ENCODE peak calls at places on chromosomes 3 and 15, in six cellular contexts. R, I, K, W, Q and N are unnamed samples.

GRCh38 chr3:128343287-128344045 is 123.2 kb downstream of the DNAJB8 start:
- ATAC-seq in R (peak; percentile 94), I (no peak), K (no peak), W (peak; percentile 91), Q (no peak), N (no peak)

GRCh38 chr3:184757010-184757651 is 45.3 kb upstream of the MAGEF1 start:
- ATAC-seq in R (peak; percentile 79), I (peak; percentile 91), K (peak; percentile 53), W (peak; percentile 52), Q (no peak), N (peak; percentile 87)

GRCh38 chr3:29313074-29313473 is 32.2 kb downstream of the RBMS3 start:
- ATAC-seq in R (no peak), I (no peak), K (no peak), W (no peak), Q (no peak), N (no peak)

GRCh38 chr3:35653347-35653746 is 14.0 kb downstream of the ARPP21 start:
- ATAC-seq in R (no peak), I (no peak), K (no peak), W (no peak), Q (no peak), N (no peak)

GRCh38 chr15:91861223-91861622 is 7.7 kb downstream of the SLCO3A1 start:
- ATAC-seq in R (no peak), I (peak; percentile 81), K (peak; percentile 34), W (no peak), Q (no peak), N (no peak)

GRCh38 chr3:158458464-158458863 is 112.5 kb upstream of the MLF1 start:
- ATAC-seq in R (no peak), I (no peak), K (no peak), W (no peak), Q (no peak), N (no peak)

GRCh38 chr3:197151562-197151961 is 121.9 kb upstream of the MELTF start:
- ATAC-seq in R (no peak), I (peak; percentile 76), K (no peak), W (peak; percentile 92), Q (no peak), N (peak; percentile 53)

GRCh38 chr15:39454189-39454986 is 126.5 kb upstream of the THBS1 start:
- ATAC-seq in R (no peak), I (peak; percentile 84), K (no peak), W (no peak), Q (no peak), N (peak; percentile 57)

GRCh38 chr15:68379759-68380290 is 52.1 kb downstream of the ITGA11 start:
- ATAC-seq in R (no peak), I (no peak), K (no peak), W (no peak), Q (no peak), N (no peak)

GRCh38 chr3:153623834-153624233 is 461.8 kb downstream of the RAP2B start:
- ATAC-seq in R (no peak), I (no peak), K (no peak), W (no peak), Q (no peak), N (no peak)

GRCh38 chr3:146180376-146180775 is 19.4 kb upstream of the PLOD2 start:
- ATAC-seq in R (no peak), I (no peak), K (no peak), W (no peak), Q (no peak), N (no peak)

GRCh38 chr15:38623744-38624143 is 59.1 kb upstream of the RASGRP1 start:
- ATAC-seq in R (no peak), I (peak; percentile 27), K (peak; percentile 63), W (no peak), Q (no peak), N (no peak)

GRCh38 chr3:53084310-53085001 is 38.6 kb upstream of the SFMBT1 start:
- ATAC-seq in R (peak; percentile 73), I (no peak), K (no peak), W (peak; percentile 77), Q (no peak), N (no peak)

GRCh38 chr3:179895367-179895766 is 141.4 kb downstream of the PEX5L start:
- ATAC-seq in R (no peak), I (no peak), K (no peak), W (no peak), Q (no peak), N (no peak)

DNA sequence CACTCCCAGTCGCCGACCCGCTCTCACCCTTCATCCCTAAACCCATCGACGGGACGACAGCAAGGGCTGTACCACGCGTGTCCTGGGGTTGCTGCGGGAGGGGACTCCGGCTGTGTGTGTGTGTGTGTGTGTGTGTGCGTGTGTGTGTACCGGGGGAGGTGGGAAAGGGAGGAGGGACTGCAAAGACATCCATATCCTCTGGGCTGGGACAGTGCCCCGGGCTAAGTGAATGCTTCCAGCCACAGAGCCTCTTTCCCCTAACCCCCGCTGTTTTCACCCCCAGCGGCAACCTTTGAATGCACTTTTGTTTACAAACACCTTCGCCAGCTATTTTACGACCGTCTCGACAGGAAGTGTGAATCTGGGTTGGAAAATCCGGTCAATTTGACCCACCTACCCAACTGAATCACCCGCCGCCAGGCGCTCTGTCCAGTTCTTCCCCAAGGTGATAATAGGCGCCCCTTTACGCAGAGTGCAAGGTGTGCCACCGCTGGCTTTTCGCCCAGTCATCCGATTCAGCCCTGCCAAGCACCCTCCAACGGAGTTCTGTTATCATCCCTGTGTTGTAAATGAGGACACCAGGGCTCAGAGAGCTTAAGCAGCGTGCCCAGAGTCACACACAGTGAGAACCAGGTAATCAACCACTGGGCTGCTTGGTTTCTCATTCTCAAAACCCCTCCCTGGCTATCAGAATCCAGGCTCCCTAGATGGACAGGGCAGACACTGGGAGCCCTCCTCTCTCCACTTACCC is 719 bp upstream of the AMOTL2 start:
- ATAC-seq in R (peak; percentile 15), I (peak; percentile 13), K (no peak), W (no peak), Q (peak; percentile 31), N (peak; percentile 44)
- TF ChIP-seq EP300 in R (no peak), I (no peak), K (no peak), W (no peak), Q (peak; percentile 37), N (no peak)

DNA sequence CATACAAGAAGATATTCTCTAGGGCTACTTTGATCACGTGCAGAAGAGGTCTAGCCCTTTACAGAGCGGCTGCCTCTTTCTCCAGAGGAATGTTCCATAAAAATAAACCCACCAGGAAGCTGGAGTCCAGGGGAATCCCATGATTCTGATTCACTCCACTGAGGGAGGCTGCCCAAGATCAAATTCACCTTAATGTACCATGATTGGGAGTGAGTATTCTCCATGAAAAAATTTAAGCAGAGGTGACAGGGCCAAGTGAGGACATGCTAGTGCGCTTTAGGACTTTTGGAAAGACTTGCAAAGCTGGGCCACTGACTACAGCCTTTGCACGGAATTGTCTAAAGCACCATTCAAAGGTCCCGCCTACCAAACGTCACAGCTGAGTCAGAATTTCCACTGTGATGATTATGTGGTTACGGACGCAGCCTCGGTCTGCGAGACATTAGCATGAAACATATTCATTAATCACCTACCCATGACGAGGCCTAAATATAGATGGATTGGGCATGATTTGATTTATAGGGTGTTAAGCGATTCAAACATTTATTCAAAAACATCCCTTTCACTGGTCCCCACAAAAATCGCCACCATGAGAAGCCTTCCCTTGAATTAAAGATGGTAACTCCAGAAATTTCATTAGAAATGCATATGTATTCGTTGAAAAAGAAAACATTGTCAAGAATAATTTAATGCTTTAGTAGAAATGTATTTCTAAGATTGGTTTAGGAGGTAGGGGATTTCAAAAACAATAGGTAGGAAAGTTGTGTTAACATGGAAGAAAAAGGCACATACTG is 152.6 kb downstream of the GREM1 start:
- ATAC-seq in R (no peak), I (no peak), K (peak; percentile 94), W (peak; percentile 71), Q (no peak), N (peak; percentile 62)
- TF ChIP-seq EP300 in R (no peak), I (no peak), K (peak; percentile 89), W (no peak), Q (no peak), N (peak; percentile 95)

GRCh38 chr3:188670446-188670845 is 501.3 kb upstream of the TPRG1 start:
- ATAC-seq in R (no peak), I (no peak), K (no peak), W (no peak), Q (no peak), N (no peak)

GRCh38 chr3:188671941-188672340 is 499.8 kb upstream of the TPRG1 start:
- ATAC-seq in R (no peak), I (peak; percentile 39), K (no peak), W (no peak), Q (no peak), N (no peak)

GRCh38 chr3:188672840-188673239 is 498.9 kb upstream of the TPRG1 start:
- ATAC-seq in R (no peak), I (no peak), K (no peak), W (no peak), Q (no peak), N (no peak)

DNA sequence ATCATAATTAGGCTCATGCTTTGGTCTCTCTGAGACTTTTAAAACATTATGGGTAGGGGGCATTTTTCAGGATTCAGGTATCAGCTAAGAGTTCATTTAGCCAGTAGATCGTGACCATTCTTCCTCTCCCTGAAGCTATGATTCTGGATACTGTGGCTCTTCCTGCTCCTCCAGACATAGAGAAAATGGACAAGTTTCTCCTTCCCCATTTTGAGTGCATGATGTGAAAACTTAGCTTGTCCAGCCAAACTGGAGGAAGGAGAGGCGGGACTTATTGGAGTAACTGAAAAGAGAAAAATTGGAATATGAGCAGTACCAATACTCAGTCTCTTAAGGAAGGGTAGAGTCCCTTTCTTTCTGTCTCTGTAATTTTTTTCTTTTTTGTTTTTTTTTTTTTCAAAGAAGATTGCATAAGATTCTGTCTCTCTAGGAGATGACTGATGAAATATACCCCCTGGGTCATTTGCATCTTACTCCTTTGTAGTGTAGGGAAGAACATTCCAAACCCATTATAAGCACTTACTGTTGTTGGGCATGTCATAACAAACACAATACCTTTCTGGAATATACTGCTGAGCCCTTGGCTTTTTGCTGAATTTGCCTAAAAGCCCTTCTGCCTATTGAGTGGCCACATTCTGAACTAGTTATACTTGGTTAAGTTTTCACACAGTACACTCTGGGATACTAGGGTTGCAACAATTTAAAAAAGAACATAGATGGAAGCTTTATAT is 498.1 kb upstream of the TPRG1 start:
- ATAC-seq in R (no peak), I (peak; percentile 87), K (no peak), W (no peak), Q (peak; percentile 24), N (peak; percentile 87)
- TF ChIP-seq EP300 in R (no peak), I (no peak), K (no peak), W (no peak), Q (no peak), N (no peak)

GRCh38 chr3:89072671-89073070 is 34.8 kb upstream of the EPHA3 start:
- ATAC-seq in R (no peak), I (no peak), K (no peak), W (no peak), Q (no peak), N (no peak)
- TF ChIP-seq EP300 in R (no peak), I (no peak), K (no peak), W (no peak), Q (no peak), N (no peak)

DNA sequence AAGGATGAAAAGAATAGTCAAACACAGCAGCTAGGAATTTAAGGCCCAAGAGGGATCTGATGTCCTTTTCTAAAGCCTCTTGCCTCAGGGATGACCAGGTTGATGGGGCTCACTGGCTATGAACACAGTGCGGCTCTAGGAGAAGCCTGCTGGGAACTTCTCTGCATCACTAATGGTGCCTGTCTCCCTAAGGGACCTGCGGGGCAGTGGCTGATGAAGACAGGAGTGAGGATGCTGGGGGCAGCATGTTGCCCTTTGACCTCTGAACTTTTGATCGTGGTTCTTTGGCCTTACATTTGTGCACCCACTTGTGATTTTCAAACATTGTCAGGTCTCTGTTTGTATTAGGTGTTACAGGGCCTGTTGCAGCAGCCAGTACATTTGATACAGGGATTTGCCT is 64.9 kb upstream of the KLHL25 start:
- ATAC-seq in R (no peak), I (no peak), K (no peak), W (no peak), Q (no peak), N (no peak)
- TF ChIP-seq EP300 in R (no peak), I (no peak), K (no peak), W (no peak), Q (no peak), N (no peak)